ENCODE peak calls at places on chromosomes 16 and 17, in six cellular contexts. V is H9, S is IMR-90, D is neuronal stem cell, Q is H1, Z is trophoblast cell. E is an unnamed sample.

GRCh38 chr16:11393366-11393765 is 48.1 kb downstream of the RMI2 start:
- DNase-seq in Q (no peak), S (no peak), V (no peak), D (no peak), Z (no peak), E (no peak)

GRCh38 chr16:68887107-68887506 is 43.8 kb downstream of the TANGO6 start:
- DNase-seq in Q (no peak), Z (no peak), S (no peak), D (no peak), V (no peak), E (no peak)

GRCh38 chr16:30458561-30459394 is 13.1 kb upstream of the SEPHS2 start:
- DNase-seq in V (no peak), D (no peak), S (no peak), Q (no peak), Z (no peak), E (no peak)

GRCh38 chr17:9924735-9925191 is 19.7 kb upstream of the RCVRN start:
- DNase-seq in V (peak), S (peak), Q (no peak), Z (peak), D (peak), E (peak)

GRCh38 chr16:9048302-9048700 is 43.1 kb upstream of the HAPSTR1 start:
- DNase-seq in V (no peak), S (peak), Q (no peak), D (no peak), Z (no peak), E (peak)

GRCh38 chr17:33469911-33470310 is 176.8 kb upstream of the ASIC2 start:
- DNase-seq in V (no peak), S (peak), D (no peak), Q (no peak), Z (peak), E (peak)

GRCh38 chr17:12974319-12974661 is 43.5 kb downstream of the ELAC2 start:
- DNase-seq in V (no peak), D (no peak), Z (no peak), S (no peak), Q (no peak), E (no peak)

GRCh38 chr17:82941021-82942001 is 101.5 kb upstream of the ZNF750 start:
- DNase-seq in Q (no peak), D (no peak), S (no peak), Z (no peak), V (no peak), E (no peak)

GRCh38 chr17:43671075-43671692 is 9.5 kb upstream of the MEOX1 start:
- DNase-seq in D (no peak), V (no peak), S (no peak), Q (no peak), Z (no peak), E (no peak)

GRCh38 chr16:63690961-63691360 is 1430.9 kb downstream of the CDH11 start:
- DNase-seq in V (no peak), S (no peak), Q (no peak), D (no peak), Z (no peak), E (no peak)

GRCh38 chr16:10876799-10877341 is at the start of gene CIITA:
- DNase-seq in D (no peak), Z (peak), Q (no peak), V (peak), S (peak), E (no peak)

GRCh38 chr17:37827905-37828304 is 83.0 kb upstream of the HNF1B start:
- DNase-seq in V (no peak), S (no peak), Z (no peak), Q (no peak), D (no peak), E (no peak)

GRCh38 chr17:37821025-37821713 is 76.3 kb upstream of the HNF1B start:
- DNase-seq in S (peak), D (no peak), Z (peak), V (no peak), Q (no peak), E (no peak)

GRCh38 chr17:37826497-37827115 is 81.7 kb upstream of the HNF1B start:
- DNase-seq in V (no peak), S (no peak), Z (no peak), D (no peak), Q (no peak), E (no peak)

GRCh38 chr17:37825851-37826250 is 81.0 kb upstream of the HNF1B start:
- DNase-seq in Z (no peak), S (no peak), V (no peak), Q (no peak), D (no peak), E (no peak)

GRCh38 chr17:37824534-37825485 is 80.0 kb upstream of the HNF1B start:
- DNase-seq in Z (no peak), V (peak), Q (peak), S (peak), D (no peak), E (peak)
- H2AFZ ChIP-seq in Z (no peak), V (no peak), Q (peak), S (peak), D (peak), E (no peak)

GRCh38 chr16:84519855-84520254 is 15.4 kb upstream of the MEAK7 start:
- DNase-seq in V (no peak), Z (no peak), D (no peak), Q (no peak), S (no peak), E (no peak)

GRCh38 chr16:84518804-84519341 is 14.4 kb upstream of the MEAK7 start:
- DNase-seq in D (no peak), V (no peak), Q (no peak), S (no peak), Z (peak), E (no peak)

GRCh38 chr16:84524346-84524920 is 20.0 kb upstream of the MEAK7 start:
- DNase-seq in Q (no peak), S (no peak), V (no peak), Z (no peak), D (no peak), E (no peak)

GRCh38 chr16:84517366-84517765 is 12.9 kb upstream of the MEAK7 start:
- DNase-seq in D (no peak), S (no peak), V (no peak), Z (peak), Q (no peak), E (no peak)

DNA sequence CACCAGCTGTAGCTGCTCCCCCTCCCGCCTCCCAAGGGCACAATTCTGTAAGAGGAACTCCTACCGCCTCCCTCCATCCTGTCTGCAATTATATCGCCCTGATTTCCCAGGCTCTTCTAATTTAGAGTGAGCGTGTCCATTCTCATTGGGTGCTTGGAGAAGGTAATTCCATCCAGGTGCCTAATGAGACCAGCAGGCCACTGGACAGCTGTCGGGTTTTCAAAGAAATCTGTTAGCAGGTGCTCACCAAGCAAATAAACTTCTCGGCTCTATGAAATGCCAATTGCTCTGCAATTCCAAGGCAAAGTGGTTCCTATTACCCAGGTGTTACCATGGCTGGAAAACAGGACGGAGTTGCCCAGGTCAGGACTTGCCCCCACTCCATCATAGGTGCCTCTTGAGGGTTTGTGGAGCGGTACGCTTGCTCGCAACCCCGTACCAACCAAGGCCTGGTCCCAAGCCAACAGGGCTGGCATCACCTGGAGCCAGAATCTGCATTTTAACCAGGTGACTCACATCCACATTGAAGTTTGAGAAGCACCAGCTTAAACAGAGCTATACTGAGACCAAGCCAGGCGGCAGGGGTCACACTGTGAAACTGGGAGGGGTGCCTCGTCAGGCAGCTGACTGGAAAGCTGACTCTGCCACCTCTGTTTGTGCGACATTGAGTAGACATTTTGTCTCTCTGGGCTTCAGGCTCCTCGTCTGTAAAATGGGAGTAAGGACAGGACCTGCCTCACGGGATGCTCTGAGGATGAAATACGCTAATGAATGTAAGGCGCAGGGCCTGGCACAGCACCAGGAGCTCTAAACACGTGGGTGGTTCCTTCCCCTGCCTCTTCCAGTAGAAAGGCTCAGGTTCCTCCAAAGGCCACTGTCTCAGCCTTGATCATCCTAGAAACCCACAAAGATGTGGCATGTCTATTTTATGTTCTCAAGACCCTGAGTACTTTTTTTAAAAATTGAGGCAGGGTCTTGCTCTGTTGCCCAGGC is 16.6 kb upstream of the MEAK7 start:
- DNase-seq in Q (no peak), D (no peak), Z (no peak), V (no peak), S (no peak), E (no peak)
- H3K14ac ChIP-seq in Q (no peak), D (no peak), Z (no peak), V (no peak), S (peak), E (peak)

GRCh38 chr16:526181-527014 is 1.1 kb upstream of the CAPN15 start:
- DNase-seq in D (no peak), V (no peak), S (peak), Q (no peak), Z (peak), E (peak)
- H3K23ac ChIP-seq in D (peak), V (no peak), S (peak), Q (no peak), Z (no peak), E (no peak)

GRCh38 chr16:21339269-21339641 is 61.2 kb upstream of the CRYM start:
- DNase-seq in S (no peak), V (no peak), Q (no peak), Z (no peak), D (no peak), E (no peak)
- H2AFZ ChIP-seq in S (no peak), V (no peak), Q (no peak), Z (no peak), D (no peak), E (no peak)

GRCh38 chr17:60107526-60108257 is 29.0 kb upstream of the HEATR6 start:
- DNase-seq in S (no peak), D (no peak), V (no peak), Z (peak), Q (no peak), E (no peak)
- H3K14ac ChIP-seq in S (peak), D (no peak), V (no peak), Z (no peak), Q (no peak), E (no peak)

GRCh38 chr17:64496786-64497564 is at the start of gene POLG2:
- DNase-seq in D (peak), S (peak), V (peak), Z (peak), Q (peak), E (peak)
- H3K23ac ChIP-seq in D (peak), S (peak), V (no peak), Z (no peak), Q (no peak), E (peak)

GRCh38 chr17:8248751-8249607 is at the start of gene PFAS:
- DNase-seq in Q (peak), D (peak), V (peak), S (peak), Z (peak), E (peak)
- H2AFZ ChIP-seq in Q (peak), D (peak), V (no peak), S (peak), Z (peak), E (peak)

GRCh38 chr16:1561266-1561665 is 27.8 kb downstream of the TMEM204 start:
- DNase-seq in Z (no peak), S (no peak), D (no peak), Q (no peak), V (no peak), E (no peak)
- H3K14ac ChIP-seq in Z (no peak), S (no peak), D (no peak), Q (no peak), V (no peak), E (no peak)

GRCh38 chr17:45135192-45135977 is at the start of gene ACBD4:
- DNase-seq in S (peak), Q (peak), V (peak), D (peak), Z (peak), E (peak)
- H3K23ac ChIP-seq in S (peak), Q (no peak), V (no peak), D (peak), Z (no peak), E (no peak)

E was measured in mesenchymal stem cell.